ENCODE peak calls at places on chromosomes 12 and 14, in ten cellular contexts. One of them, this sample, is unnamed.

GRCh38 chr14:80117876-80118275 is 93.4 kb downstream of the DIO2 start:
- DNase-seq in Peyer's patch: no peak
- DNase-seq in breast epithelium: no peak
- DNase-seq in testis: no peak
- DNase-seq in IMR-90: no peak
- DNase-seq in HCT116: no peak
- DNase-seq in body of pancreas: no peak
- DNase-seq in uterus: no peak
- DNase-seq in endothelial cell of umbilical vein: no peak
- DNase-seq in ovary: no peak
- DNase-seq in this sample: no peak

GRCh38 chr14:72816287-72816686 is 77.6 kb downstream of the DPF3 start:
- DNase-seq in Peyer's patch: no peak
- DNase-seq in breast epithelium: no peak
- DNase-seq in testis: no peak
- DNase-seq in IMR-90: no peak
- DNase-seq in HCT116: no peak
- DNase-seq in body of pancreas: no peak
- DNase-seq in uterus: no peak
- DNase-seq in endothelial cell of umbilical vein: no peak
- DNase-seq in ovary: no peak
- DNase-seq in this sample: no peak

GRCh38 chr12:63930971-63931370 is 86.5 kb downstream of the SRGAP1 start:
- DNase-seq in Peyer's patch: no peak
- DNase-seq in breast epithelium: no peak
- DNase-seq in testis: no peak
- DNase-seq in IMR-90: peak; percentile 72
- DNase-seq in HCT116: no peak
- DNase-seq in body of pancreas: no peak
- DNase-seq in uterus: no peak
- DNase-seq in endothelial cell of umbilical vein: no peak
- DNase-seq in ovary: no peak
- DNase-seq in this sample: no peak

GRCh38 chr12:62684586-62685295 is 218.1 kb downstream of the MON2 start:
- DNase-seq in Peyer's patch: no peak
- DNase-seq in breast epithelium: peak; percentile 61
- DNase-seq in testis: peak; percentile 69
- DNase-seq in IMR-90: no peak
- DNase-seq in HCT116: no peak
- DNase-seq in body of pancreas: peak; percentile 22
- DNase-seq in uterus: peak; percentile 87
- DNase-seq in endothelial cell of umbilical vein: no peak
- DNase-seq in ovary: peak; percentile 80
- DNase-seq in this sample: peak; percentile 96

GRCh38 chr12:93219947-93220346 is 157.8 kb upstream of the NUDT4 start:
- DNase-seq in Peyer's patch: no peak
- DNase-seq in breast epithelium: no peak
- DNase-seq in testis: no peak
- DNase-seq in IMR-90: no peak
- DNase-seq in HCT116: no peak
- DNase-seq in body of pancreas: no peak
- DNase-seq in uterus: no peak
- DNase-seq in endothelial cell of umbilical vein: no peak
- DNase-seq in ovary: no peak
- DNase-seq in this sample: no peak

GRCh38 chr14:32693114-32693513 is 245.6 kb upstream of the NPAS3 start:
- DNase-seq in Peyer's patch: no peak
- DNase-seq in breast epithelium: no peak
- DNase-seq in testis: no peak
- DNase-seq in IMR-90: peak; percentile 35
- DNase-seq in HCT116: no peak
- DNase-seq in body of pancreas: no peak
- DNase-seq in uterus: no peak
- DNase-seq in endothelial cell of umbilical vein: no peak
- DNase-seq in ovary: no peak
- DNase-seq in this sample: no peak

GRCh38 chr12:38155526-38156496 is 160.8 kb upstream of the ALG10B start:
- DNase-seq in Peyer's patch: no peak
- DNase-seq in breast epithelium: peak; percentile 47
- DNase-seq in testis: no peak
- DNase-seq in IMR-90: no peak
- DNase-seq in HCT116: no peak
- DNase-seq in body of pancreas: no peak
- DNase-seq in uterus: no peak
- DNase-seq in endothelial cell of umbilical vein: no peak
- DNase-seq in ovary: no peak
- DNase-seq in this sample: peak; percentile 82

GRCh38 chr14:49946320-49947141 is 53.6 kb downstream of the ARF6 start:
- DNase-seq in Peyer's patch: no peak
- DNase-seq in breast epithelium: no peak
- DNase-seq in testis: no peak
- DNase-seq in IMR-90: peak; percentile 68
- DNase-seq in HCT116: no peak
- DNase-seq in body of pancreas: peak; percentile 18
- DNase-seq in uterus: no peak
- DNase-seq in endothelial cell of umbilical vein: peak; percentile 86
- DNase-seq in ovary: no peak
- DNase-seq in this sample: no peak

GRCh38 chr12:38664661-38665269 is 240.6 kb downstream of the CPNE8 start:
- DNase-seq in Peyer's patch: no peak
- DNase-seq in breast epithelium: no peak
- DNase-seq in testis: peak; percentile 18
- DNase-seq in IMR-90: no peak
- DNase-seq in HCT116: peak; percentile 15
- DNase-seq in body of pancreas: no peak
- DNase-seq in uterus: no peak
- DNase-seq in endothelial cell of umbilical vein: peak; percentile 59
- DNase-seq in ovary: no peak
- DNase-seq in this sample: no peak

GRCh38 chr12:80213246-80213645 is 113.9 kb downstream of the OTOGL start:
- DNase-seq in Peyer's patch: no peak
- DNase-seq in breast epithelium: no peak
- DNase-seq in testis: no peak
- DNase-seq in IMR-90: no peak
- DNase-seq in HCT116: no peak
- DNase-seq in body of pancreas: no peak
- DNase-seq in uterus: no peak
- DNase-seq in endothelial cell of umbilical vein: no peak
- DNase-seq in ovary: no peak
- DNase-seq in this sample: no peak

GRCh38 chr12:49698619-49699545 is 8.3 kb downstream of the FMNL3 start:
- DNase-seq in Peyer's patch: peak; percentile 66
- DNase-seq in breast epithelium: no peak
- DNase-seq in testis: no peak
- DNase-seq in IMR-90: peak; percentile 71
- DNase-seq in HCT116: no peak
- DNase-seq in body of pancreas: peak; percentile 40
- DNase-seq in uterus: no peak
- DNase-seq in endothelial cell of umbilical vein: peak; percentile 83
- DNase-seq in ovary: no peak
- DNase-seq in this sample: no peak

GRCh38 chr12:88839486-88839885 is 259.2 kb upstream of the KITLG start:
- DNase-seq in Peyer's patch: no peak
- DNase-seq in breast epithelium: no peak
- DNase-seq in testis: no peak
- DNase-seq in IMR-90: no peak
- DNase-seq in HCT116: no peak
- DNase-seq in body of pancreas: no peak
- DNase-seq in uterus: no peak
- DNase-seq in endothelial cell of umbilical vein: no peak
- DNase-seq in ovary: no peak
- DNase-seq in this sample: no peak

GRCh38 chr12:112303004-112303403 is 79.2 kb downstream of the HECTD4 start:
- DNase-seq in Peyer's patch: no peak
- DNase-seq in breast epithelium: no peak
- DNase-seq in testis: no peak
- DNase-seq in IMR-90: peak; percentile 95
- DNase-seq in HCT116: no peak
- DNase-seq in body of pancreas: no peak
- DNase-seq in uterus: no peak
- DNase-seq in endothelial cell of umbilical vein: peak; percentile 85
- DNase-seq in ovary: no peak
- DNase-seq in this sample: no peak

DNA sequence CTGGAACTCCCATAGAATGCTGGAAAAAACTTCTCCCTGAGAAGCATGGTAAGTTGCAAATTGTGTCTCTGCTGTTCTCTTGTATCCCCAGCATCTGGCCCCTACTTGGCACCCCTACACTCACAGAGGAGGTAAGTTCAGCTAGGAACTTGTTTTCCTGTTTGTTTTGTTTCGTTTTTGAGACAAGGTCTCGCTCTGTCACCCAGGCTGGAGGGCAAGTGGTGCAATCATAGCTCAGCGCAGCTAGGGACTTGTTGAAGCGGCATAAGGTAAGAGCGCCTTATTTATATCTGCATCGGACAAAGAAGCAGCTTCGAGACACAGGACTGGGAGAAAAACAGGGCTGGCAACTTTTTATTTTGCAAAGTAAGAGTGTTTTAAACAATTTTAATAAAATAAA is 18.5 kb upstream of the ANO2 start:
- DNase-seq in Peyer's patch: no peak
- DNase-seq in breast epithelium: no peak
- DNase-seq in testis: no peak
- DNase-seq in IMR-90: no peak
- DNase-seq in HCT116: no peak
- DNase-seq in body of pancreas: no peak
- DNase-seq in uterus: no peak
- DNase-seq in endothelial cell of umbilical vein: no peak
- DNase-seq in ovary: no peak
- DNase-seq in this sample: no peak
- TF ChIP-seq POLR2A in Peyer's patch: no peak
- TF ChIP-seq POLR2A in breast epithelium: no peak
- TF ChIP-seq POLR2A in testis: no peak
- TF ChIP-seq POLR2A in IMR-90: no peak
- TF ChIP-seq POLR2A in HCT116: no peak
- TF ChIP-seq POLR2A in body of pancreas: no peak
- TF ChIP-seq POLR2A in uterus: no peak
- TF ChIP-seq POLR2A in endothelial cell of umbilical vein: peak; percentile 14
- TF ChIP-seq POLR2A in ovary: no peak
- TF ChIP-seq POLR2A in this sample: no peak

GRCh38 chr14:28681681-28682080 is 84.9 kb upstream of the FOXG1 start:
- DNase-seq in Peyer's patch: no peak
- DNase-seq in breast epithelium: no peak
- DNase-seq in testis: no peak
- DNase-seq in IMR-90: no peak
- DNase-seq in HCT116: no peak
- DNase-seq in body of pancreas: no peak
- DNase-seq in uterus: no peak
- DNase-seq in endothelial cell of umbilical vein: no peak
- DNase-seq in ovary: no peak
- DNase-seq in this sample: no peak
- TF ChIP-seq CTCF in Peyer's patch: no peak
- TF ChIP-seq CTCF in breast epithelium: no peak
- TF ChIP-seq CTCF in testis: no peak
- TF ChIP-seq CTCF in IMR-90: no peak
- TF ChIP-seq CTCF in HCT116: no peak
- TF ChIP-seq CTCF in body of pancreas: no peak
- TF ChIP-seq CTCF in uterus: no peak
- TF ChIP-seq CTCF in endothelial cell of umbilical vein: no peak
- TF ChIP-seq CTCF in ovary: no peak
- TF ChIP-seq CTCF in this sample: no peak

GRCh38 chr14:69101331-69101826 is 51.5 kb downstream of the DCAF5 start:
- DNase-seq in Peyer's patch: no peak
- DNase-seq in breast epithelium: no peak
- DNase-seq in testis: peak; percentile 19
- DNase-seq in IMR-90: peak; percentile 91
- DNase-seq in HCT116: peak; percentile 21
- DNase-seq in body of pancreas: peak; percentile 47
- DNase-seq in uterus: peak; percentile 26
- DNase-seq in endothelial cell of umbilical vein: peak; percentile 80
- DNase-seq in ovary: peak; percentile 44
- DNase-seq in this sample: no peak
- TF ChIP-seq POLR2A in Peyer's patch: no peak
- TF ChIP-seq POLR2A in breast epithelium: no peak
- TF ChIP-seq POLR2A in testis: no peak
- TF ChIP-seq POLR2A in IMR-90: no peak
- TF ChIP-seq POLR2A in HCT116: no peak
- TF ChIP-seq POLR2A in body of pancreas: no peak
- TF ChIP-seq POLR2A in uterus: no peak
- TF ChIP-seq POLR2A in endothelial cell of umbilical vein: no peak
- TF ChIP-seq POLR2A in ovary: no peak
- TF ChIP-seq POLR2A in this sample: no peak

GRCh38 chr12:59372971-59373370 is 222.9 kb upstream of the SLC16A7 start:
- DNase-seq in Peyer's patch: no peak
- DNase-seq in breast epithelium: no peak
- DNase-seq in testis: peak; percentile 33
- DNase-seq in IMR-90: peak; percentile 21
- DNase-seq in HCT116: peak; percentile 8
- DNase-seq in body of pancreas: peak; percentile 3
- DNase-seq in uterus: no peak
- DNase-seq in endothelial cell of umbilical vein: peak; percentile 9
- DNase-seq in ovary: no peak
- DNase-seq in this sample: no peak
- TF ChIP-seq CTCF in Peyer's patch: no peak
- TF ChIP-seq CTCF in breast epithelium: no peak
- TF ChIP-seq CTCF in testis: no peak
- TF ChIP-seq CTCF in IMR-90: peak; percentile 46
- TF ChIP-seq CTCF in HCT116: peak; percentile 48
- TF ChIP-seq CTCF in body of pancreas: peak; percentile 34
- TF ChIP-seq CTCF in uterus: no peak
- TF ChIP-seq CTCF in endothelial cell of umbilical vein: no peak
- TF ChIP-seq CTCF in ovary: no peak
- TF ChIP-seq CTCF in this sample: no peak

GRCh38 chr14:104696671-104697316 is 7.4 kb downstream of the INF2 start:
- DNase-seq in Peyer's patch: no peak
- DNase-seq in breast epithelium: no peak
- DNase-seq in testis: no peak
- DNase-seq in IMR-90: no peak
- DNase-seq in HCT116: no peak
- DNase-seq in body of pancreas: no peak
- DNase-seq in uterus: no peak
- DNase-seq in endothelial cell of umbilical vein: no peak
- DNase-seq in ovary: no peak
- DNase-seq in this sample: no peak
- TF ChIP-seq POLR2A in Peyer's patch: no peak
- TF ChIP-seq POLR2A in breast epithelium: no peak
- TF ChIP-seq POLR2A in testis: no peak
- TF ChIP-seq POLR2A in IMR-90: no peak
- TF ChIP-seq POLR2A in HCT116: no peak
- TF ChIP-seq POLR2A in body of pancreas: no peak
- TF ChIP-seq POLR2A in uterus: no peak
- TF ChIP-seq POLR2A in endothelial cell of umbilical vein: no peak
- TF ChIP-seq POLR2A in ovary: no peak
- TF ChIP-seq POLR2A in this sample: no peak